ENCODE peak calls at places on chromosomes 11 and 22, in four cellular contexts. P is A549; I is CD4-positive, CD25-positive, alpha-beta regulatory T cell; M is upper lobe of right lung. C is an unnamed sample.

GRCh38 chr11:46389450-46390330 is 1.9 kb downstream of the CHRM4 start:
- DNase-seq in P (peak; percentile 92), M (peak; percentile 87), I (no peak), C (no peak)

GRCh38 chr11:13486926-13487660 is 8.7 kb downstream of the PTH start:
- DNase-seq in I (peak; percentile 69), M (peak; percentile 86), P (peak; percentile 15), C (peak; percentile 50)

GRCh38 chr11:69287968-69288882 is 5.7 kb upstream of the MYEOV start:
- DNase-seq in P (no peak), M (peak; percentile 87), I (no peak), C (no peak)

GRCh38 chr22:38485783-38486182 is 17.9 kb downstream of the KDELR3 start:
- DNase-seq in I (no peak), M (no peak), P (no peak), C (no peak)

GRCh38 chr11:17036666-17037658 is 22.7 kb upstream of the PLEKHA7 start:
- DNase-seq in I (no peak), P (no peak), M (no peak), C (no peak)

GRCh38 chr22:21780259-21780658 is 44.7 kb upstream of the YPEL1 start:
- DNase-seq in M (no peak), P (no peak), I (no peak), C (no peak)

GRCh38 chr22:30566125-30566524 is 8.3 kb downstream of the GAL3ST1 start:
- DNase-seq in P (no peak), M (no peak), I (no peak), C (no peak)

GRCh38 chr22:49628351-49629023 is 199.2 kb downstream of the BRD1 start:
- DNase-seq in M (no peak), I (no peak), P (no peak), C (no peak)

GRCh38 chr11:3840870-3841425 is at the start of gene RHOG:
- DNase-seq in I (no peak), P (peak; percentile 80), M (peak; percentile 93), C (peak; percentile 64)

GRCh38 chr11:28834877-28835276 is 726.7 kb downstream of the METTL15 start:
- DNase-seq in P (no peak), M (no peak), I (no peak), C (no peak)

GRCh38 chr11:134399996-134400395 is 12.0 kb downstream of the B3GAT1 start:
- DNase-seq in P (no peak), M (no peak), I (no peak), C (no peak)

GRCh38 chr11:128576555-128576954 is 10.8 kb downstream of the ETS1 start:
- DNase-seq in M (no peak), I (no peak), P (no peak), C (no peak)

GRCh38 chr11:82682003-82682751 is 51.5 kb downstream of the FAM181B start:
- DNase-seq in I (peak; percentile 24), P (peak; percentile 18), M (no peak), C (peak; percentile 7)

GRCh38 chr11:47409440-47410403 is 1.3 kb downstream of the SLC39A13 start:
- DNase-seq in P (no peak), I (no peak), M (no peak), C (no peak)
- H3K4me3 ChIP-seq in P (peak overlapping the region; percentile 92), I (no peak overlapping the region), M (peak overlapping the region; percentile 77), C (peak overlapping the region; percentile 65)

GRCh38 chr11:130043575-130043974 is 26.1 kb upstream of the APLP2 start:
- DNase-seq in I (no peak), M (no peak), P (no peak), C (no peak)
- H3K27ac ChIP-seq in I (no peak overlapping the region), M (no peak overlapping the region), P (peak overlapping the region; percentile 35), C (no peak overlapping the region)

GRCh38 chr11:96330511-96330859 is 12.5 kb downstream of the MAML2 start:
- DNase-seq in M (no peak), P (no peak), I (no peak), C (no peak)
- H3K4me1 ChIP-seq in M (peaks cover 59% of the 10 kb centered on the region), P (peaks cover 41% of the 10 kb centered on the region), I (peaks cover 14% of the 10 kb centered on the region), C (peaks cover 56% of the 10 kb centered on the region)

DNA sequence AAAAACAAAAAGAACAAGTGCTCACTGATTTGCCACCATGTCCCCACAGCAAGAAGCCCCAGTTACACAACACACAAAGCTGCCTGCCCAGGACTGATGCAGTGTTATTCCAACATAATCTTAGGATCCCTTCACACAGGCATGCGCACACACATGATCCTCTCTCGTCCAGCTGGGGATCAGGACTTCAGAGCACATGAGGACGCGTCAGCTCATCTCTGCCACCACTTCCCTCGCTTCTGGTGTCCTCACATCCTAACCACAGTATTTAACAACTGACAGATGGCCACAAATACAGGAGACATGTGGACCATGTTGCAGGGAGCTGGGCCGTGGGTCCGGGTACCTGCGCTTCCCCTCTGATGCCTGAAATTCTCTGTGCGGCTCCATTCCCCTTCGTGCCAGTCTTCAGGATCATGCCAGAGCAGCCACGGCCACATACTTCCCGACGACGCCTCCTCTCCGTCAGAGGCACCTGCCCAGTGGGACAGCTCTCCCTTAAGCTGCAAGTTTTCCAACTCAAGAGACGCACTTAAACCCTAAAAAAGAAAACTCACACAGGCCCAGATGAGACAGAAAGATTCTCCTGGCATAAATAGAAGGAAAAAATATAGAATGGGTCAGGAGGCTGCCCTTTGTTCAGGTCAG is 68.3 kb downstream of the PACSIN2 start:
- DNase-seq in I (no peak), P (no peak), M (no peak), C (no peak)
- H3K4me3 ChIP-seq in I (no peak overlapping the region), P (no peak overlapping the region), M (no peak overlapping the region), C (no peak overlapping the region)

GRCh38 chr11:1649021-1649420 is 19.4 kb downstream of the KRTAP5-5 start:
- DNase-seq in M (no peak), I (no peak), P (no peak), C (no peak)
- H3K27ac ChIP-seq in M (no peak overlapping the region), I (no peak overlapping the region), P (no peak overlapping the region), C (no peak overlapping the region)

GRCh38 chr22:42645341-42645937 is 3.8 kb downstream of the CYB5R3 start:
- DNase-seq in I (no peak), P (no peak), M (peak; percentile 74), C (no peak)
- H3K4me1 ChIP-seq in I (peaks cover 23% of the 10 kb centered on the region), P (peaks cover 30% of the 10 kb centered on the region), M (peaks cover 65% of the 10 kb centered on the region), C (peaks cover 37% of the 10 kb centered on the region)

GRCh38 chr11:88807349-88807748 is 258.4 kb downstream of the GRM5 start:
- DNase-seq in M (no peak), P (no peak), I (no peak), C (no peak)

GRCh38 chr11:88810420-88811097 is 255.2 kb downstream of the GRM5 start:
- DNase-seq in I (no peak), P (no peak), M (no peak), C (no peak)

GRCh38 chr11:88801484-88802123 is 264.2 kb downstream of the GRM5 start:
- DNase-seq in M (no peak), I (no peak), P (no peak), C (no peak)

GRCh38 chr11:88806410-88806809 is 259.4 kb downstream of the GRM5 start:
- DNase-seq in P (no peak), M (no peak), I (no peak), C (no peak)
- H3K4me3 ChIP-seq in P (no peak overlapping the region), M (no peak overlapping the region), I (no peak overlapping the region), C (no peak overlapping the region)